ENCODE peak calls at places on chromosomes 16 and 17, in six cellular contexts. T, B, S, E, P and K are unnamed samples.

GRCh38 chr17:77836557-77837041 is 121.9 kb upstream of the TNRC6C start:
- DNase-seq in T (no peak), B (no peak), S (peak), E (no peak), P (no peak), K (peak)

GRCh38 chr17:15289285-15290185 is 24.4 kb upstream of the PMP22 start:
- DNase-seq in T (peak), B (no peak), S (no peak), E (no peak), P (no peak), K (no peak)

GRCh38 chr16:11783319-11784047 is 13.6 kb downstream of the ZC3H7A start:
- DNase-seq in T (no peak), B (no peak), S (no peak), E (no peak), P (no peak), K (peak)

GRCh38 chr17:64055183-64056142 is 35.0 kb upstream of the ICAM2 start:
- DNase-seq in T (no peak), B (no peak), S (no peak), E (no peak), P (no peak), K (no peak)

GRCh38 chr17:51059781-51060180 is 60.9 kb downstream of the SPAG9 start:
- DNase-seq in T (peak), B (no peak), S (no peak), E (no peak), P (no peak), K (no peak)

GRCh38 chr16:50152386-50152806 is 710 bp upstream of the TENT4B start:
- DNase-seq in T (no peak), B (peak), S (peak), E (no peak), P (no peak), K (peak)

GRCh38 chr17:6269474-6269873 is 165.4 kb downstream of the AIPL1 start:
- DNase-seq in T (no peak), B (no peak), S (no peak), E (peak), P (no peak), K (no peak)

GRCh38 chr17:1158879-1159278 is 20.9 kb downstream of the ABR start:
- DNase-seq in T (no peak), B (no peak), S (no peak), E (no peak), P (no peak), K (no peak)

GRCh38 chr16:23027386-23027785 is 121.9 kb downstream of the USP31 start:
- DNase-seq in T (no peak), B (no peak), S (no peak), E (no peak), P (no peak), K (no peak)

GRCh38 chr17:76630151-76630550 is 13.4 kb downstream of the ST6GALNAC1 start:
- DNase-seq in T (no peak), B (peak), S (no peak), E (peak), P (no peak), K (no peak)

GRCh38 chr17:61064087-61064951 is 335.3 kb upstream of the TBX2 start:
- DNase-seq in T (no peak), B (no peak), S (no peak), E (no peak), P (no peak), K (no peak)

GRCh38 chr17:4550534-4551039 is 4.6 kb downstream of the MYBBP1A start:
- DNase-seq in T (no peak), B (no peak), S (no peak), E (no peak), P (no peak), K (no peak)

GRCh38 chr17:81683208-81683583 is 401 bp downstream of the ARL16 start:
- DNase-seq in T (no peak), B (no peak), S (no peak), E (no peak), P (no peak), K (no peak)

GRCh38 chr17:6996256-6997111 is 635 bp downstream of the ALOX12 start:
- DNase-seq in T (no peak), B (no peak), S (no peak), E (no peak), P (peak), K (no peak)

GRCh38 chr16:70703041-70703834 is 17.4 kb upstream of the MTSS2 start:
- DNase-seq in T (peak), B (no peak), S (peak), E (peak), P (peak), K (no peak)

GRCh38 chr16:66250686-66251405 is 115.6 kb upstream of the CDH5 start:
- DNase-seq in T (no peak), B (peak), S (peak), E (peak), P (peak), K (no peak)

DNA sequence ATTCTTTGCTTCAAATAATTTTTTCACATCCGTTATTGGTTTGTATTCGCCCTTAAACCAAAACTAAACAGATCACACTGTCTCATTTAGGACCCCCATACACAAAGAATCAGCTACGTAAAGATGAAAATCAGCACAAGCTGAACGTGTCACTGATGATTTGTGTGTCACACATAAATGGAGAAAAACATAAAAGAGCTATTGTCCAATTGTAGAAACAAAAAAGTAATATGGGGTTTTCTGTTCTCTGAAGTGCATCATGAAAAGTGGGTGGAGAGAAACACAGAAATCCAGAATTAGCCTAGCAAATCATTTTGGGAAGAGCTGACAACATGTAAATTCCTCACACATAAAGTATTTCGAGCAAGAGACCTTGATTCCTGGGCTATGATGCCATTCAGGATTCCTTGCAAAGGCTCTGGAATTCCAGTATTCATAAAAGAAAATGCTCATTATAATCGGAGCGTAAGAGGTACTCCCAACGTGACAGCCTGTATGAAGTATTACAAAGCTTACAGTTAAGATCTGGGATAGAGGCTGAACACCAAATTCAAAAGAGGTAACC is 1.1 kb downstream of the DCUN1D3 start:
- DNase-seq in T (peak), B (no peak), S (no peak), E (no peak), P (no peak), K (no peak)
- H3K27ac ChIP-seq in T (peak), B (peak), S (peak), E (no peak), P (no peak), K (peak)

DNA sequence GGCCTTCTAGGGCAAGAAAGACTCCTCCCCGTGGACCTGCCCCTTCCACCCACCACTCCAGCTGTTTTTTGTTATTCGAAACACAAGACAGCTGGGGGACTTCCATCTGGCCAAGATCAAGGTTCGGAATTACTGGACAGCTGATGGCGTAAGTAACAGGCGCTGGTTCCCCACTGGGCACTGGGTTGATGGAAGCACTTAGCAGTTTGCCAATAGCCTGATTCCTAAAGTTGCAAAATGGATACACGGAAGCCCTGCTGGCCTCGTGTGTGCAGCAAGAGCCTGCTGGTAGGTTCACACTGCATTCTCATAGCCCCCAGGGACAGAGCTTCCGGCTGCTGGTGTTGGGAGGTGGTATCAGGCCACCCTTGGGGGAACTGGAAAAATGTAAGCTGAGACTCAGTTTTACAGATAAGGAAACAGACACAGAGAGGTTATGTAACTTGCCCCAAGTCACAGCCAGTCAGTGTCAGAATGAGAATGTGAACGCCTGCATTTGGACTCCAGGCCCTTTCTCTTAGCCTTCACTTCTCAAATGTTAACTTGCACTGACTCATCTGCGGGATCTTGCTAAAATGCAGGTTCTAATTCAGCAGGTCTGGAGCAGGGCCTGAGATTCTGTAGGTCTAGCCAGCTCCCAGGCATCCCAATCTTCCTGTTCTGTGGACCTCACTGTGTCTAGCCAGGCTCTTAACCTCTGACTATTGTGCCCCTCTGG is 171.8 kb downstream of the KATNIP start:
- DNase-seq in T (peak), B (peak), S (peak), E (peak), P (peak), K (no peak)
- H3K27ac ChIP-seq in T (no peak), B (peak), S (peak), E (no peak), P (no peak), K (no peak)

GRCh38 chr16:69089091-69089912 is 16.2 kb upstream of the HAS3 start:
- DNase-seq in T (peak), B (no peak), S (no peak), E (no peak), P (no peak), K (no peak)
- H3K27ac ChIP-seq in T (peak), B (no peak), S (no peak), E (no peak), P (no peak), K (no peak)

DNA sequence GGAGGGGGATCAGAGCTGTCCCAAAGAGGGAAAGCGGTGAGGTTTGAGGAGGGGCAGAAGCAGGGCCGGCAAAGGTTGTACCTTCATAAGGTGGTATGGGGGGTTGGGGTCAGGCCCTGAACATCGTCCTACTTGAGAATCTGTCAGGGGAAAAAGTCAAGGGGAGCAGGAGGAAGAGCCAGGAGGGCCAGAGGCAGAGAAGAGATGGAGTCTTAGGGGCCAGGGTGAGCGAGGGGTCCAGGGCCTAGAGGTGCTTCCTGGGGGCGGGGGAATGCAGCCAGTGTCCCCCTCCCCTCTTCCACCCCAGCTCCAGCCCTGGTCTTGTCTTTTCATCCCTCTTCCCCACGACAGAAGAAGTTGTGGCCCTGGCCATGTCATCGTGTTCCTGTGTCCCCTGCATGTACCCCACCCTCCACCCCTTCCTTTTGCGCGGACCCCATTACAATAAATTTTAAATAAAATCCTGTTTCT is 1.3 kb upstream of the PRRT2 start:
- DNase-seq in T (no peak), B (no peak), S (no peak), E (peak), P (no peak), K (no peak)
- H3K27ac ChIP-seq in T (peak), B (peak), S (peak), E (peak), P (peak), K (peak)

DNA sequence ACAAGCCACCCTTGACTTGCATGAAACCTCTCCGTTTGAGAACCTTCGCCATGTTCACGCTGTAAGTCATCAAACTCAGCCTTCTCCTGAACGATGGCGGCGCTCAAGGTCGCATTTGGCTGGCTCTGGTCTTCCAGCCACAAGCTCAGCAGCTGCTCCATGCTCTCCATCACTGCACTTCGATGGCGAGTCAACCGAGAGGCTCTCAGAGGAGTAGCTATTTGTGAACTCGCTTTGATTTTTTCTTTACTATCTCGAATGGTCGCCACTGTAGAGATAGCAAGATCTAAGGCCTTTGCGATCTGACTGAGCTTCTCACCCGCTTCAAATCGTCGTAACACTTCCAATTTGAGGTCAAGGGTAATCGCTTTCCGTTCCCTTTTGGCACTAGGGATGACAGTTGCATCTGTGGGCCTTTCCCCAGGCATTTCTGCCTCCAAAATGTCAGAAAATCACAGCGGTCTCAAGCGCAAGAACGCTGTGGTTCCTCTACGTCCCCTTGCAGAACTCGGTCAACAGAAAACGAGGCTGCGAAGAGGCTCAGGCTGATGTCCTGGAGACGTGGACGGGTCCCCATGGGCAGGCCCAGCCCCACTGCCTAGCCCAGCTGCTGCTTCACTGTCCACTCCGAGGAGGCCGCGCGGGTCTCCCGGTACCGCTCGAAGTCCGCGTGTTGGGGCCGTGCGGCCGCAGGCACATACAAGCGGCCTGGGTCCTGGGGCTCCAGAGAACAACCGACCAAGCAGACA is 23.1 kb downstream of the DEF8 start:
- DNase-seq in T (no peak), B (no peak), S (peak), E (peak), P (no peak), K (no peak)
- H3K27ac ChIP-seq in T (peak), B (peak), S (peak), E (peak), P (no peak), K (peak)

DNA sequence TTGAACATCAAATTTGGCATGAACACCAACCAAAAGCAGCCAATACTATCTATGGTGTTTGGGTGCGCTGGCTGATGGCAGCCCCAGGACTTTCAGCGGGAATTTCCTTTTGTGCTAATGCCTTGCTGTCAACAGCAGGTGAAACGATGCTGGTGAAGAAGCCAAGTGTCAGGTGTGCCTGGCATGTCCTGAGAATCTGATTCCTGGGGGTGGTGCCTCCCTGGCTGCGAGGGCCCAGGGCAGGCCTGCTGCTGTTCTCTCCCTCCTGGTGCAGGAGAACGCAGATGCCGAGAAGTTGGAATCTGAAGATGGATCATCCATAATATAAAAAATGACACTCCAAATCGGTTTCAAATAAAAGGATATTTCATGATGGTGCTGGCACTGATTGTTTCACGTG is 62.0 kb upstream of the DNAJA2 start:
- DNase-seq in T (no peak), B (no peak), S (no peak), E (no peak), P (no peak), K (no peak)
- H3K27ac ChIP-seq in T (no peak), B (no peak), S (no peak), E (no peak), P (no peak), K (no peak)